ENCODE peak calls at places on chromosomes 4 and X, in five cellular contexts. One of them, this sample, is unnamed.

GRCh38 chr4:47954679-47955078 is 40.3 kb upstream of the NFXL1 start:
- DNase-seq in GM12878: no peak
- DNase-seq in K562: peak
- DNase-seq in HCT116: no peak
- DNase-seq in HepG2: no peak
- DNase-seq in this sample: no peak

GRCh38 chr4:167622481-167623240 is 388.4 kb upstream of the SPOCK3 start:
- DNase-seq in GM12878: no peak
- DNase-seq in HCT116: peak
- DNase-seq in HepG2: peak
- DNase-seq in K562: peak
- DNase-seq in this sample: peak

GRCh38 chr4:2132438-2132837 is 73.3 kb downstream of the NAT8L start:
- DNase-seq in GM12878: no peak
- DNase-seq in HepG2: no peak
- DNase-seq in K562: no peak
- DNase-seq in HCT116: peak
- DNase-seq in this sample: no peak

GRCh38 chr4:136985683-136986082 is 546.6 kb downstream of the PCDH18 start:
- DNase-seq in K562: no peak
- DNase-seq in HepG2: no peak
- DNase-seq in GM12878: no peak
- DNase-seq in HCT116: no peak
- DNase-seq in this sample: no peak

GRCh38 chr4:40909363-40909876 is 159.7 kb downstream of the NSUN7 start:
- DNase-seq in GM12878: no peak
- DNase-seq in HepG2: no peak
- DNase-seq in K562: no peak
- DNase-seq in HCT116: peak
- DNase-seq in this sample: peak

GRCh38 chr4:155972098-155972497 is 18.4 kb upstream of the CTSO start:
- DNase-seq in HepG2: no peak
- DNase-seq in HCT116: peak
- DNase-seq in GM12878: peak
- DNase-seq in K562: no peak
- DNase-seq in this sample: no peak

GRCh38 chrX:11412715-11413623 is 119.8 kb downstream of the AMELX start:
- DNase-seq in GM12878: no peak
- DNase-seq in HepG2: no peak
- DNase-seq in K562: peak
- DNase-seq in HCT116: no peak
- DNase-seq in this sample: no peak

GRCh38 chrX:30865020-30865419 is 24.0 kb downstream of the TAB3 start:
- DNase-seq in HepG2: peak
- DNase-seq in GM12878: no peak
- DNase-seq in HCT116: no peak
- DNase-seq in K562: peak
- DNase-seq in this sample: no peak

GRCh38 chrX:65407157-65407626 is 127.4 kb downstream of the LAS1L start:
- DNase-seq in HCT116: no peak
- DNase-seq in HepG2: no peak
- DNase-seq in GM12878: no peak
- DNase-seq in K562: no peak
- DNase-seq in this sample: no peak

GRCh38 chr4:148442830-148443549 is 776 bp upstream of the NR3C2 start:
- DNase-seq in GM12878: no peak
- DNase-seq in K562: no peak
- DNase-seq in HCT116: no peak
- DNase-seq in HepG2: no peak
- DNase-seq in this sample: peak

GRCh38 chr4:181420950-181421349 is 822.3 kb upstream of the TENM3 start:
- DNase-seq in HepG2: no peak
- DNase-seq in K562: no peak
- DNase-seq in GM12878: no peak
- DNase-seq in HCT116: no peak
- DNase-seq in this sample: no peak

GRCh38 chr4:157012781-157013180 is 41.2 kb upstream of the PDGFC start:
- DNase-seq in GM12878: no peak
- DNase-seq in K562: no peak
- DNase-seq in HCT116: no peak
- DNase-seq in HepG2: no peak
- DNase-seq in this sample: no peak

GRCh38 chr4:119725688-119726330 is 97.2 kb upstream of the PDE5A start:
- DNase-seq in GM12878: no peak
- DNase-seq in K562: no peak
- DNase-seq in HepG2: no peak
- DNase-seq in HCT116: no peak
- DNase-seq in this sample: no peak

GRCh38 chr4:119725011-119725410 is 96.4 kb upstream of the PDE5A start:
- DNase-seq in HepG2: no peak
- DNase-seq in GM12878: no peak
- DNase-seq in K562: no peak
- DNase-seq in HCT116: no peak
- DNase-seq in this sample: no peak

GRCh38 chr4:119728692-119729593 is 100.3 kb upstream of the PDE5A start:
- DNase-seq in HepG2: no peak
- DNase-seq in GM12878: no peak
- DNase-seq in HCT116: no peak
- DNase-seq in K562: no peak
- DNase-seq in this sample: no peak

GRCh38 chr4:119728185-119728584 is 99.6 kb upstream of the PDE5A start:
- DNase-seq in GM12878: no peak
- DNase-seq in HepG2: no peak
- DNase-seq in K562: no peak
- DNase-seq in HCT116: no peak
- DNase-seq in this sample: no peak

DNA sequence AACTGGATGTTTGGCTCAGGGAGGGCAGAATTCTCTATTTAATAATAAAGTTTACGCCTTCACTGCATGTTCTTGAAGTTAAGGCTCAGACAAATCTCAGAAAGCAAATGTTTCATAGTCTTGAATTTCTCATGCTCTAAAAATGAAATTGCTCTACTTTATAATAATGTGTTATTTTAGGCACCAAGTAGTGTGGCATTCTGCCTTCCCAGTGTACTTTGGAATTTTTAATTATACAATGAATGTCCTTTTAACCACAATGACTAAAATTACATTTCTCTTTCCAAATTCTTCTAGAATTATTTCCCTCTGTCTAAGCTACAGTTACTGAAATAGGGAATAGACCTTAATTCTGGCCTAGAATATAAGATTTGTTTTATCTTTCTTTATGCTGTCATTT is 97.9 kb upstream of the PDE5A start:
- DNase-seq in HepG2: no peak
- DNase-seq in K562: no peak
- DNase-seq in GM12878: no peak
- DNase-seq in HCT116: no peak
- DNase-seq in this sample: no peak
- TF ChIP-seq RAD21 in HepG2: no peak
- TF ChIP-seq RAD21 in K562: no peak
- TF ChIP-seq RAD21 in GM12878: no peak
- TF ChIP-seq RAD21 in HCT116: no peak
- TF ChIP-seq RAD21 in this sample: no peak

GRCh38 chrX:43750248-43750676 is 94.2 kb downstream of the MAOA start:
- DNase-seq in GM12878: no peak
- DNase-seq in K562: peak
- DNase-seq in HepG2: peak
- DNase-seq in HCT116: peak
- DNase-seq in this sample: peak

GRCh38 chrX:43756076-43756475 is 100.0 kb downstream of the MAOA start:
- DNase-seq in GM12878: no peak
- DNase-seq in HCT116: no peak
- DNase-seq in HepG2: no peak
- DNase-seq in K562: no peak
- DNase-seq in this sample: no peak

GRCh38 chrX:43758044-43758443 is 101.9 kb downstream of the MAOA start:
- DNase-seq in HCT116: no peak
- DNase-seq in K562: no peak
- DNase-seq in GM12878: no peak
- DNase-seq in HepG2: no peak
- DNase-seq in this sample: no peak

GRCh38 chrX:43753637-43754036 is 97.5 kb downstream of the MAOA start:
- DNase-seq in GM12878: no peak
- DNase-seq in HCT116: no peak
- DNase-seq in HepG2: no peak
- DNase-seq in K562: no peak
- DNase-seq in this sample: no peak
- TF ChIP-seq ZBTB33 in GM12878: no peak
- TF ChIP-seq ZBTB33 in HCT116: no peak
- TF ChIP-seq ZBTB33 in HepG2: no peak
- TF ChIP-seq ZBTB33 in K562: no peak
- TF ChIP-seq ZBTB33 in this sample: no peak

GRCh38 chr4:31458813-31459212 is 738.6 kb downstream of the PCDH7 start:
- DNase-seq in GM12878: no peak
- DNase-seq in HCT116: no peak
- DNase-seq in HepG2: no peak
- DNase-seq in K562: no peak
- DNase-seq in this sample: no peak
- TF ChIP-seq RAD21 in GM12878: no peak
- TF ChIP-seq RAD21 in HCT116: no peak
- TF ChIP-seq RAD21 in HepG2: no peak
- TF ChIP-seq RAD21 in K562: no peak
- TF ChIP-seq RAD21 in this sample: no peak

DNA sequence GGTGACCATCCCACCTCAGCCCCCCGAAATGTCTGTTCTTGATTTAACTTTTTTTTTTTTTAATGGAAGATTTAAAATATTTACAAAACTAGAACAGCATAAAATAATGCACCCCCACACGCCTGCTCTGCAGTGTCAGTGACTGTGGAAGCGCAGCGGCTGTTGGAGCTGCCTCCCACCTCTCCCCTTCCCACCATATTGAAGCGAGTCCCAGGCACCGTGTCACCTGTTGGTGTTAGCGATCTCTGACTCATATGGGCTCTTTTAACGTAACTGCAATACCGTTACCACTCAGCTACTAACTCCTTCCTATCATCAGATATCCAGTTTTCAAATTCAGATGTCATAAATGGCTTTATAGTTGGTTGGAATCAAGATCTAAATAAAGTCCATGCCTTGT is 17.1 kb upstream of the TADA2B start:
- DNase-seq in K562: no peak
- DNase-seq in HCT116: no peak
- DNase-seq in GM12878: no peak
- DNase-seq in HepG2: no peak
- DNase-seq in this sample: no peak
- TF ChIP-seq ZBTB33 in K562: no peak
- TF ChIP-seq ZBTB33 in HCT116: no peak
- TF ChIP-seq ZBTB33 in GM12878: no peak
- TF ChIP-seq ZBTB33 in HepG2: no peak
- TF ChIP-seq ZBTB33 in this sample: no peak

GRCh38 chr4:76782837-76783236 is 115.1 kb downstream of the SOWAHB start:
- DNase-seq in GM12878: no peak
- DNase-seq in HCT116: no peak
- DNase-seq in K562: no peak
- DNase-seq in HepG2: no peak
- DNase-seq in this sample: no peak
- TF ChIP-seq RAD21 in GM12878: no peak
- TF ChIP-seq RAD21 in HCT116: no peak
- TF ChIP-seq RAD21 in K562: no peak
- TF ChIP-seq RAD21 in HepG2: no peak
- TF ChIP-seq RAD21 in this sample: no peak

DNA sequence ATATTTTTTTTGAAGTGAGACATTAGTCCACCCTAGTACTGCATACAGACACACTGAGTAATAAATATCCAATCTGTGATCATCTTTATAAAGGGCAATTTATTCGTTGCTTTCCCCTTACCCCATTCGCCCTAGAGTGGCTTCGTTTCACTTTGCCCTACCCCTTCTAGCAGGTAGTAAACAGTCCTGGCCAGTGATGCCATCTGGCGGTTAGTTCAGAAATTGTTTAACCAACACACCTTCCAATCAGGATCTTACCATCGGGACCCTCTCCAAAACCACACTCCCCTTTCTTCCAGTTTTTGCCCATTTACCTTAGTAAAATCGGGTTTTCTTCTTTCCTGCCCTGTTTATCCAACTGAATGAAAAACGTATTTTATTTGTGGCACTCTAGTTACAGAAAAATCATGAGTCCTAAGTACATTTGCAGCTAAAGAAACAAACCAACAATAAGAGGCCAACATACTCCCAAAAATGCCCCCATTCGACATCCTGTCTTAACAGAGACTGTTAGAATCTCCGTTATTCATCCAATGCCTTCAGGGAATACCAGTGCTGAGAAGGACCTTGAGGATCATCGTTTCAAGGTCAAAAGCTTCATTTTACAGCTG is 2.2 kb downstream of the PPA2 start:
- DNase-seq in HepG2: peak
- DNase-seq in HCT116: peak
- DNase-seq in GM12878: peak
- DNase-seq in K562: peak
- DNase-seq in this sample: peak
- TF ChIP-seq ZBTB33 in HepG2: no peak
- TF ChIP-seq ZBTB33 in HCT116: no peak
- TF ChIP-seq ZBTB33 in GM12878: no peak
- TF ChIP-seq ZBTB33 in K562: no peak
- TF ChIP-seq ZBTB33 in this sample: no peak

DNA sequence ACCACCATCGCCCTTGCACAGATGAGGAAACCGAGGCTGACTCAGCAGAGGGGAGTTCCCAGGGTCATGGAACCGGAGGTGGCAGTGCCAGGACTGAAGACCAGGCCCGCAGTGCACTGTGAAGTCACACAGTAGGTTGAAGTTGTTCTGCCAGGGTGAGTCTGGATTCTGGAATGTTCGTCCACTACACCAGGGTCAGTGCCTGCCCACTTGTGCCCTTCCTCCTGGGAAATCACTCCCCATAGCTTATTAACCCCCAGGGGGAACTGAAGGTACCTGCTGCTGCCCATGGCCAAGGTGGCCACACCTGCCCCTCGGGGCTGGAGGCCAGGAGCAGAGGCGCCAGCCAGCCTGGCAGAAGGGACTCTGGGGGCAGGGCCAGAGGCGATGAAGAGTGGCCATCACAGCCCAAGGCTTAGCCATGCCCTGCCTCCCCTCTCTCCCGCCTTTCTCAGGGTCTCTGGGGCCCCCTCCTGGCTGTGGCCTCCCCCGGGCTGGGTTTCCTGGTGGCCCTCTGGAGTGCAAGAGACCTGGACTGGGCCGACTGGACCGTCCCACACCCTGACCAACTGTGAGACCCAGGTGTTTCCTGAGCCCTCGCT is 15.1 kb upstream of the ABLIM2 start:
- DNase-seq in GM12878: no peak
- DNase-seq in K562: no peak
- DNase-seq in HepG2: no peak
- DNase-seq in HCT116: no peak
- DNase-seq in this sample: no peak
- TF ChIP-seq RAD21 in GM12878: no peak
- TF ChIP-seq RAD21 in K562: no peak
- TF ChIP-seq RAD21 in HepG2: no peak
- TF ChIP-seq RAD21 in HCT116: peak
- TF ChIP-seq RAD21 in this sample: no peak

DNA sequence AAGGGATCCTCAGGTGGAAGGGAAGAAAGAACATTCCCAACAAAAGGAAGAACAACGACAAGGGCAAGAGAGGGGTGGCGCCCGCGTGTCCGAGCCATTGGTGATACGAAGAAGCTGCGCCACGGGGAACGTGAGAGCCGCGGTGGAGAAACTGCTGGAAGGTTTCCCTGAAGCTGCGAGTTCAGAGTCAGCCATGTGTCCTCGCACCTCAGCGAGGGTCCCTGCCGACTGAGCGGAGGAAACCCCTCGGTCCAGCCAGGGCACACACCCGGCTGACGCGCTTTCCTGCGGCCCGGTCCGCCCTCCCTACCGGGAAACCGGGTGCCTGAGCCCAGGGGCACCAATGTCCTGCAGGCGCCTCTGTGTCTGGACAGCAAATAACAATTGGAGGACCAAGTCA is 18.0 kb downstream of the IRF2 start:
- DNase-seq in GM12878: no peak
- DNase-seq in K562: no peak
- DNase-seq in HepG2: no peak
- DNase-seq in HCT116: no peak
- DNase-seq in this sample: no peak
- TF ChIP-seq ZBTB33 in GM12878: no peak
- TF ChIP-seq ZBTB33 in K562: no peak
- TF ChIP-seq ZBTB33 in HepG2: no peak
- TF ChIP-seq ZBTB33 in HCT116: no peak
- TF ChIP-seq ZBTB33 in this sample: no peak

This sample was measured in SK-N-SH.